ENCODE peak calls at places on chromosomes 5 and 9, in five cellular contexts. One of them, this sample, is unnamed.

GRCh38 chr5:162768962-162769464 is 668.4 kb upstream of the CCNG1 start:
- DNase-seq in H1: no peak
- DNase-seq in IMR-90: no peak
- DNase-seq in neuronal stem cell: peak
- DNase-seq in mesenchymal stem cell: no peak
- DNase-seq in this sample: peak

GRCh38 chr9:136292591-136293448 is 11.1 kb downstream of the CCDC187 start:
- DNase-seq in H1: no peak
- DNase-seq in IMR-90: no peak
- DNase-seq in neuronal stem cell: no peak
- DNase-seq in mesenchymal stem cell: no peak
- DNase-seq in this sample: no peak

GRCh38 chr5:151006704-151007334 is 13.6 kb upstream of the GPX3 start:
- DNase-seq in H1: no peak
- DNase-seq in IMR-90: no peak
- DNase-seq in neuronal stem cell: no peak
- DNase-seq in mesenchymal stem cell: no peak
- DNase-seq in this sample: no peak

GRCh38 chr9:109117856-109118801 is 1.6 kb downstream of the TMEM245 start:
- DNase-seq in H1: no peak
- DNase-seq in IMR-90: peak
- DNase-seq in neuronal stem cell: no peak
- DNase-seq in mesenchymal stem cell: peak
- DNase-seq in this sample: no peak

GRCh38 chr5:165209101-165209727 is 1703.8 kb downstream of the MAT2B start:
- DNase-seq in H1: no peak
- DNase-seq in IMR-90: peak
- DNase-seq in neuronal stem cell: peak
- DNase-seq in mesenchymal stem cell: peak
- DNase-seq in this sample: peak

GRCh38 chr9:116193636-116194035 is 40.0 kb downstream of the PAPPA start:
- DNase-seq in H1: no peak
- DNase-seq in IMR-90: peak
- DNase-seq in neuronal stem cell: no peak
- DNase-seq in mesenchymal stem cell: peak
- DNase-seq in this sample: no peak

GRCh38 chr9:12930906-12931305 is 156.1 kb downstream of the LURAP1L start:
- DNase-seq in H1: no peak
- DNase-seq in IMR-90: peak
- DNase-seq in neuronal stem cell: no peak
- DNase-seq in mesenchymal stem cell: peak
- DNase-seq in this sample: no peak

GRCh38 chr5:178415353-178415752 is 174.8 kb downstream of the COL23A1 start:
- DNase-seq in H1: no peak
- DNase-seq in IMR-90: no peak
- DNase-seq in neuronal stem cell: no peak
- DNase-seq in mesenchymal stem cell: no peak
- DNase-seq in this sample: no peak

GRCh38 chr9:137114220-137114612 is 317 bp downstream of the DPP7 start:
- DNase-seq in H1: no peak
- DNase-seq in IMR-90: no peak
- DNase-seq in neuronal stem cell: no peak
- DNase-seq in mesenchymal stem cell: no peak
- DNase-seq in this sample: no peak

GRCh38 chr9:64066736-64067368 is 1218.2 kb downstream of the FOXD4L5 start:
- DNase-seq in H1: no peak
- DNase-seq in IMR-90: no peak
- DNase-seq in neuronal stem cell: no peak
- DNase-seq in mesenchymal stem cell: no peak
- DNase-seq in this sample: no peak

GRCh38 chr9:97470076-97470475 is 31.4 kb upstream of the TMOD1 start:
- DNase-seq in H1: no peak
- DNase-seq in IMR-90: no peak
- DNase-seq in neuronal stem cell: no peak
- DNase-seq in mesenchymal stem cell: no peak
- DNase-seq in this sample: peak

GRCh38 chr9:135989722-135990467 is 28.7 kb upstream of the UBAC1 start:
- DNase-seq in H1: no peak
- DNase-seq in IMR-90: no peak
- DNase-seq in neuronal stem cell: no peak
- DNase-seq in mesenchymal stem cell: no peak
- DNase-seq in this sample: no peak

GRCh38 chr5:3329427-3329826 is 266.2 kb upstream of the IRX1 start:
- DNase-seq in H1: no peak
- DNase-seq in IMR-90: no peak
- DNase-seq in neuronal stem cell: no peak
- DNase-seq in mesenchymal stem cell: no peak
- DNase-seq in this sample: no peak

GRCh38 chr5:174793684-174794328 is 69.4 kb downstream of the MSX2 start:
- DNase-seq in H1: peak
- DNase-seq in IMR-90: peak
- DNase-seq in neuronal stem cell: peak
- DNase-seq in mesenchymal stem cell: peak
- DNase-seq in this sample: peak

GRCh38 chr5:117943120-117943519 is 1045.2 kb downstream of the DTWD2 start:
- DNase-seq in H1: no peak
- DNase-seq in IMR-90: no peak
- DNase-seq in neuronal stem cell: no peak
- DNase-seq in mesenchymal stem cell: no peak
- DNase-seq in this sample: no peak

GRCh38 chr5:157359350-157359910 is 93.5 kb downstream of the CYFIP2 start:
- DNase-seq in H1: no peak
- DNase-seq in IMR-90: no peak
- DNase-seq in neuronal stem cell: no peak
- DNase-seq in mesenchymal stem cell: no peak
- DNase-seq in this sample: no peak

GRCh38 chr5:109412981-109413402 is 3.2 kb upstream of the PJA2 start:
- DNase-seq in H1: no peak
- DNase-seq in IMR-90: no peak
- DNase-seq in neuronal stem cell: no peak
- DNase-seq in mesenchymal stem cell: peak
- DNase-seq in this sample: no peak

GRCh38 chr9:104279535-104280215 is 185.6 kb downstream of the SMC2 start:
- DNase-seq in H1: no peak
- DNase-seq in IMR-90: no peak
- DNase-seq in neuronal stem cell: no peak
- DNase-seq in mesenchymal stem cell: no peak
- DNase-seq in this sample: no peak

GRCh38 chr5:343461-344401 is 22.2 kb downstream of the AHRR start:
- DNase-seq in H1: no peak
- DNase-seq in IMR-90: peak
- DNase-seq in neuronal stem cell: no peak
- DNase-seq in mesenchymal stem cell: peak
- DNase-seq in this sample: peak

GRCh38 chr9:70983723-70984280 is 137.6 kb downstream of the TRPM3 start:
- DNase-seq in H1: no peak
- DNase-seq in IMR-90: peak
- DNase-seq in neuronal stem cell: no peak
- DNase-seq in mesenchymal stem cell: peak
- DNase-seq in this sample: no peak

GRCh38 chr5:53035868-53036381 is 46.8 kb downstream of the ITGA2 start:
- DNase-seq in H1: no peak
- DNase-seq in IMR-90: peak
- DNase-seq in neuronal stem cell: no peak
- DNase-seq in mesenchymal stem cell: peak
- DNase-seq in this sample: peak

GRCh38 chr5:177351392-177352329 is at the start of gene LMAN2:
- DNase-seq in H1: peak
- DNase-seq in IMR-90: peak
- DNase-seq in neuronal stem cell: peak
- DNase-seq in mesenchymal stem cell: peak
- DNase-seq in this sample: peak

GRCh38 chr5:133992429-133993151 is 12.2 kb downstream of the VDAC1 start:
- DNase-seq in H1: no peak
- DNase-seq in IMR-90: no peak
- DNase-seq in neuronal stem cell: no peak
- DNase-seq in mesenchymal stem cell: no peak
- DNase-seq in this sample: no peak

GRCh38 chr5:56059854-56060253 is 65.1 kb upstream of the IL6ST start:
- DNase-seq in H1: no peak
- DNase-seq in IMR-90: no peak
- DNase-seq in neuronal stem cell: no peak
- DNase-seq in mesenchymal stem cell: no peak
- DNase-seq in this sample: peak

GRCh38 chr5:9401786-9402472 is 143.9 kb downstream of the SEMA5A start:
- DNase-seq in H1: no peak
- DNase-seq in IMR-90: peak
- DNase-seq in neuronal stem cell: no peak
- DNase-seq in mesenchymal stem cell: peak
- DNase-seq in this sample: no peak

GRCh38 chr9:135506327-135507103 is 6.0 kb downstream of the MRPS2 start:
- DNase-seq in H1: no peak
- DNase-seq in IMR-90: no peak
- DNase-seq in neuronal stem cell: peak
- DNase-seq in mesenchymal stem cell: peak
- DNase-seq in this sample: peak

GRCh38 chr5:58582411-58583393 is at the start of gene RAB3C:
- DNase-seq in H1: peak
- DNase-seq in IMR-90: peak
- DNase-seq in neuronal stem cell: peak
- DNase-seq in mesenchymal stem cell: peak
- DNase-seq in this sample: peak

GRCh38 chr5:82820958-82821880 is 256.0 kb downstream of the TMEM167A start:
- DNase-seq in H1: no peak
- DNase-seq in IMR-90: no peak
- DNase-seq in neuronal stem cell: no peak
- DNase-seq in mesenchymal stem cell: no peak
- DNase-seq in this sample: no peak

GRCh38 chr9:16029056-16029615 is 476.3 kb downstream of the CCDC171 start:
- DNase-seq in H1: no peak
- DNase-seq in IMR-90: peak
- DNase-seq in neuronal stem cell: no peak
- DNase-seq in mesenchymal stem cell: peak
- DNase-seq in this sample: no peak

GRCh38 chr9:16031486-16031885 is 478.6 kb downstream of the CCDC171 start:
- DNase-seq in H1: no peak
- DNase-seq in IMR-90: no peak
- DNase-seq in neuronal stem cell: no peak
- DNase-seq in mesenchymal stem cell: no peak
- DNase-seq in this sample: peak

GRCh38 chr9:16028516-16028915 is 475.7 kb downstream of the CCDC171 start:
- DNase-seq in H1: no peak
- DNase-seq in IMR-90: peak
- DNase-seq in neuronal stem cell: no peak
- DNase-seq in mesenchymal stem cell: peak
- DNase-seq in this sample: no peak

GRCh38 chr9:16030513-16031185 is 477.8 kb downstream of the CCDC171 start:
- DNase-seq in H1: no peak
- DNase-seq in IMR-90: peak
- DNase-seq in neuronal stem cell: no peak
- DNase-seq in mesenchymal stem cell: peak
- DNase-seq in this sample: peak

DNA sequence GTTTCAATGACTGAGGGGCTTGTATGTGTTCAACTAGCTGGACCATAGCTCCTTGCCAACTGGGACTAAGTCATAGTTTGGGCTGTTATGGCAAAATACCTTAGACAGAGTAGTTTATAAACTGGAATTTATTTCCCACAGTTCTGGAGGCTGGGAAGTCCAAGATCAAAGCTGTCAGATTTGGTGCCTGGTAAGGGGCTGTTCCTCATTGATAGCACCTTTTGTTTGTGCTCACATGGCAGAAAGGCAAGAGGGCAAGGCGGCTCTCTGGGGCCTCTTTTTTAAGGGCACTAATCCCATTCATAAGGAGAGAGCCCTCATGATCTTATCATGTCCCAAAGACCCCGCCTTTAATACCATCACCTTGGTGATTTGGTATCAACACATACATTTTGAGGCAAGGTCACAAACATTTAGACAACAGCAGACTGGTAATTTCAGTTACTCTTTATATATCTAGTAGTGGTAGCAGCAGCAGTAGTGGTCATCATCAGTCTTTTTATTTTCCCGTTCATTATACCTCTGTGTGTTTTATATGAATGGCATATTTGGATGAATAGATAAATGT is 477.0 kb downstream of the CCDC171 start:
- DNase-seq in H1: no peak
- DNase-seq in IMR-90: no peak
- DNase-seq in neuronal stem cell: no peak
- DNase-seq in mesenchymal stem cell: no peak
- DNase-seq in this sample: peak
- H3K9ac ChIP-seq in H1: no peak
- H3K9ac ChIP-seq in IMR-90: no peak
- H3K9ac ChIP-seq in neuronal stem cell: no peak
- H3K9ac ChIP-seq in mesenchymal stem cell: no peak
- H3K9ac ChIP-seq in this sample: no peak

DNA sequence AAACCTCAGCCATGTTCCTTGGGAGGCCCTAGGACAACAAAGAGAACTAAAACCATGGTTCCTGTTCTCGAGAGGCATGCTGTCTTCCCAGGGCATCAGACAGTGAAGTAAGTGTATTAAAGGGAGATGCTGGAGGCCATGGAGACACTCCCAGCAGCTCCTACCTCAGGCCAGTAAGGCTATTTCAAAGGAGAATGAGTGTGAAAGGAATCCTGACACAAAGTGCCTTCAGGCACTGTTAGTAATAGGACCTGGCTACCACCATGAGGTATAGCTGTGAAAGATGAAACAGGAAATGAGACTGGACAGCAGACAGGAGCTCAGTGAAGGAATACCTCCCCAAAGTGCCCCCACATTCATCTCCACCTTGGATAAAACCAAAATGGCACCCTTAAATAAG is 71.0 kb downstream of the FANCC start:
- DNase-seq in H1: no peak
- DNase-seq in IMR-90: no peak
- DNase-seq in neuronal stem cell: no peak
- DNase-seq in mesenchymal stem cell: no peak
- DNase-seq in this sample: no peak
- H3K4me3 ChIP-seq in H1: no peak
- H3K4me3 ChIP-seq in IMR-90: no peak
- H3K4me3 ChIP-seq in neuronal stem cell: no peak
- H3K4me3 ChIP-seq in mesenchymal stem cell: no peak
- H3K4me3 ChIP-seq in this sample: no peak

GRCh38 chr9:95302471-95302870 is 15.0 kb downstream of the FANCC start:
- DNase-seq in H1: no peak
- DNase-seq in IMR-90: no peak
- DNase-seq in neuronal stem cell: no peak
- DNase-seq in mesenchymal stem cell: no peak
- DNase-seq in this sample: no peak
- H2BK15ac ChIP-seq in H1: no peak
- H2BK15ac ChIP-seq in IMR-90: no peak
- H2BK15ac ChIP-seq in neuronal stem cell: no peak
- H2BK15ac ChIP-seq in mesenchymal stem cell: no peak
- H2BK15ac ChIP-seq in this sample: no peak

GRCh38 chr5:138951091-138951985 is 76.2 kb upstream of the LRRTM2 start:
- DNase-seq in H1: no peak
- DNase-seq in IMR-90: no peak
- DNase-seq in neuronal stem cell: no peak
- DNase-seq in mesenchymal stem cell: no peak
- DNase-seq in this sample: no peak

GRCh38 chr5:138949223-138949574 is 74.1 kb upstream of the LRRTM2 start:
- DNase-seq in H1: no peak
- DNase-seq in IMR-90: no peak
- DNase-seq in neuronal stem cell: no peak
- DNase-seq in mesenchymal stem cell: no peak
- DNase-seq in this sample: no peak

GRCh38 chr5:138951986-138952735 is 77.0 kb upstream of the LRRTM2 start:
- DNase-seq in H1: no peak
- DNase-seq in IMR-90: no peak
- DNase-seq in neuronal stem cell: no peak
- DNase-seq in mesenchymal stem cell: no peak
- DNase-seq in this sample: no peak

GRCh38 chr5:138949988-138950387 is 74.9 kb upstream of the LRRTM2 start:
- DNase-seq in H1: no peak
- DNase-seq in IMR-90: no peak
- DNase-seq in neuronal stem cell: no peak
- DNase-seq in mesenchymal stem cell: no peak
- DNase-seq in this sample: no peak

GRCh38 chr5:138950411-138951011 is 75.4 kb upstream of the LRRTM2 start:
- DNase-seq in H1: no peak
- DNase-seq in IMR-90: no peak
- DNase-seq in neuronal stem cell: no peak
- DNase-seq in mesenchymal stem cell: no peak
- DNase-seq in this sample: no peak
- H3K9ac ChIP-seq in H1: no peak
- H3K9ac ChIP-seq in IMR-90: no peak
- H3K9ac ChIP-seq in neuronal stem cell: peak
- H3K9ac ChIP-seq in mesenchymal stem cell: no peak
- H3K9ac ChIP-seq in this sample: no peak

This sample was measured in mesendoderm.